ENCODE peak calls at places on chromosomes 16 and 17, in four cellular contexts. A is hepatocyte, C is mammary epithelial cell, B is fibroblast of lung. X is an unnamed sample. For H3K36me3, the result is how much of the 10 kb centered on the place peaks cover.

GRCh38 chr16:70563571-70563970 is 40.0 kb downstream of the SF3B3 start:
- DNase-seq in A (no peak), C (no peak), B (no peak), X (no peak)

GRCh38 chr17:65855245-65855644 is 293.8 kb upstream of the AXIN2 start:
- DNase-seq in C (peak), B (peak), A (peak), X (no peak)

GRCh38 chr16:17343028-17343427 is 127.7 kb downstream of the XYLT1 start:
- DNase-seq in B (no peak), C (no peak), A (no peak), X (no peak)

GRCh38 chr16:25126820-25127232 is 15.3 kb downstream of the LCMT1 start:
- DNase-seq in C (peak), B (peak), A (peak), X (peak)

GRCh38 chr17:21291862-21292261 is 7.4 kb downstream of the MAP2K3 start:
- DNase-seq in C (no peak), B (no peak), A (no peak), X (no peak)

GRCh38 chr16:49458656-49459445 is 85.2 kb downstream of the C16orf78 start:
- DNase-seq in A (no peak), C (no peak), B (no peak), X (no peak)

GRCh38 chr16:49473131-49473530 is 99.5 kb downstream of the C16orf78 start:
- DNase-seq in B (no peak), C (no peak), A (no peak), X (no peak)

GRCh38 chr17:55632893-55633292 is 89.8 kb downstream of the TMEM100 start:
- DNase-seq in C (peak), B (peak), A (no peak), X (no peak)

GRCh38 chr16:89822188-89823086 is 5.8 kb upstream of the SPIRE2 start:
- DNase-seq in B (no peak), A (peak), C (no peak), X (no peak)

GRCh38 chr17:48546187-48546923 is 1.4 kb upstream of the HOXB2 start:
- DNase-seq in C (peak), A (no peak), B (no peak), X (no peak)

GRCh38 chr16:52068447-52069074 is 478.4 kb downstream of the TOX3 start:
- DNase-seq in B (peak), A (peak), C (peak), X (no peak)

GRCh38 chr17:3415610-3416009 is 4.4 kb downstream of the OR3A3 start:
- DNase-seq in B (no peak), A (no peak), C (no peak), X (no peak)

GRCh38 chr17:76726766-76727718 is at the start of gene METTL23:
- DNase-seq in A (peak), B (peak), C (peak), X (peak)

GRCh38 chr16:58127033-58127556 is 2.1 kb downstream of the CFAP20 start:
- DNase-seq in A (no peak), B (peak), C (peak), X (peak)

GRCh38 chr16:2686912-2687507 is 4.7 kb downstream of the KCTD5 start:
- DNase-seq in A (no peak), B (no peak), C (no peak), X (peak)

GRCh38 chr17:66255112-66255511 is 25.9 kb upstream of the APOH start:
- DNase-seq in B (peak), C (peak), A (peak), X (peak)

GRCh38 chr16:81478876-81479496 is 34.4 kb downstream of the CMIP start:
- DNase-seq in B (no peak), C (no peak), A (no peak), X (peak)

GRCh38 chr17:64343833-64344637 is 46.6 kb downstream of the PECAM1 start:
- DNase-seq in A (peak), B (peak), C (peak), X (no peak)

GRCh38 chr17:8698142-8699050 is 46.2 kb downstream of the CCDC42 start:
- DNase-seq in C (no peak), B (peak), A (peak), X (no peak)

GRCh38 chr17:83064732-83065659 is 14.4 kb upstream of the METRNL start:
- DNase-seq in C (no peak), B (no peak), A (no peak), X (no peak)

GRCh38 chr17:81387235-81388060 is 7.8 kb upstream of the BAHCC1 start:
- DNase-seq in B (peak), A (peak), C (no peak), X (no peak)

GRCh38 chr17:79052131-79052530 is 22.5 kb upstream of the ENGASE start:
- DNase-seq in A (no peak), C (no peak), B (no peak), X (no peak)

GRCh38 chr17:76687278-76688164 is 23.2 kb downstream of the MXRA7 start:
- DNase-seq in C (no peak), B (no peak), A (no peak), X (no peak)

GRCh38 chr16:4317471-4318170 is 1.8 kb downstream of the GLIS2 start:
- DNase-seq in C (peak), B (peak), A (peak), X (no peak)

GRCh38 chr16:9906218-9906617 is 276.0 kb downstream of the GRIN2A start:
- DNase-seq in A (no peak), B (no peak), C (no peak), X (no peak)

GRCh38 chr17:8785547-8786412 is 13.4 kb downstream of the MFSD6L start:
- DNase-seq in A (peak), B (peak), C (peak), X (peak)

GRCh38 chr17:58304735-58305486 is 23.7 kb downstream of the TSPOAP1 start:
- DNase-seq in B (no peak), C (no peak), A (no peak), X (no peak)

GRCh38 chr16:56234737-56235136 is 43.4 kb downstream of the GNAO1 start:
- DNase-seq in C (no peak), B (no peak), A (no peak), X (no peak)

GRCh38 chr17:41650794-41651624 is 26.6 kb upstream of the KRT17 start:
- DNase-seq in C (peak), B (no peak), A (no peak), X (no peak)

GRCh38 chr17:47698749-47699535 is 5.0 kb downstream of the TBKBP1 start:
- DNase-seq in A (peak), C (peak), B (no peak), X (peak)

GRCh38 chr17:50944054-50944901 is 78.1 kb upstream of the TOB1 start:
- DNase-seq in C (no peak), B (peak), A (peak), X (peak)

GRCh38 chr16:50021509-50021908 is 3.5 kb upstream of the CNEP1R1 start:
- DNase-seq in A (peak), B (no peak), C (peak), X (peak)

GRCh38 chr17:45854209-45854608 is 9.5 kb downstream of the SPPL2C start:
- DNase-seq in A (no peak), B (no peak), C (no peak), X (no peak)

GRCh38 chr16:79334127-79334526 is 266.4 kb downstream of the MAF start:
- DNase-seq in A (no peak), C (no peak), B (no peak), X (peak)

GRCh38 chr17:82938486-82939212 is 98.8 kb upstream of the ZNF750 start:
- DNase-seq in B (no peak), A (no peak), C (no peak), X (no peak)

GRCh38 chr17:29682987-29683386 is 60.3 kb upstream of the CORO6 start:
- DNase-seq in B (no peak), C (no peak), A (no peak), X (no peak)
- H3K36me3 ChIP-seq in B (under half), C (under half), A (under half), X (under half)

DNA sequence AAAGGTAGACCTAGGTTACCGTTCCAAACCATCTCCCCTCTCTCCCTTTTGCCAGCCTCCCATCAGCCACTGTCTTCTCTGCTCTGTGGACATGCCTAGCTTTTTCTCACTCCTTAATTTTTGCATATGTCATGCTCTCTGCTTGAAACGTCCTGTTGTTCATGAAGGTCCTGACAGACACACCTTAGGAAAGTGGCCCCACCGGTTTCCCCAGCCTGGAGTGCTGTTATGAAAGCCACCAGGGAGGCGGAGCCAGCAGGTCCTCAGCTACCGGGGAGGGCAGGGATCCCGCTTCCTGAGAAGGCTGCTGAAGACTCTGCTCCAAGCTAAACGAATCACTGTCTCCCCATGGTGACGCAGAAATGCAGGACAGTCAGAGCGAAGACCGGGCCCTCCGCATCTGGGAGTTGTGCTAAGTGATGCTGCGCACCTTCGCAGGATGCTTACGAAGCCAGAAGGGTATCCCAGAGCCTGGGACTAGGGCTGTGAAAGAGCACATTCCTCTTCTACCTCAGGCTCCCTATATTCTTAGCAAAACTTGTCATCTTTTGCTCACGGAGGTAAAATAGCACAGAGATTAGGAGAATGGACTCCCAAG is 2.3 kb upstream of the SLC16A11 start:
- DNase-seq in B (no peak), C (peak), A (peak), X (no peak)
- TF ChIP-seq CTCF in B (no peak), C (no peak), A (no peak), X (no peak)

GRCh38 chr17:75457047-75457654 is 716 bp downstream of the TMEM94 start:
- DNase-seq in C (peak), B (peak), A (peak), X (peak)
- H2AFZ ChIP-seq in C (peak), B (peak), A (peak), X (peak)

GRCh38 chr17:13590441-13590840 is 11.3 kb downstream of the HS3ST3A1 start:
- DNase-seq in A (no peak), B (no peak), C (no peak), X (no peak)

GRCh38 chr17:13589658-13590057 is 12.1 kb downstream of the HS3ST3A1 start:
- DNase-seq in C (no peak), A (no peak), B (no peak), X (peak)

GRCh38 chr17:13583996-13584700 is 17.6 kb downstream of the HS3ST3A1 start:
- DNase-seq in B (no peak), C (no peak), A (no peak), X (no peak)

GRCh38 chr17:13584701-13585080 is 17.0 kb downstream of the HS3ST3A1 start:
- DNase-seq in B (peak), A (no peak), C (peak), X (no peak)

DNA sequence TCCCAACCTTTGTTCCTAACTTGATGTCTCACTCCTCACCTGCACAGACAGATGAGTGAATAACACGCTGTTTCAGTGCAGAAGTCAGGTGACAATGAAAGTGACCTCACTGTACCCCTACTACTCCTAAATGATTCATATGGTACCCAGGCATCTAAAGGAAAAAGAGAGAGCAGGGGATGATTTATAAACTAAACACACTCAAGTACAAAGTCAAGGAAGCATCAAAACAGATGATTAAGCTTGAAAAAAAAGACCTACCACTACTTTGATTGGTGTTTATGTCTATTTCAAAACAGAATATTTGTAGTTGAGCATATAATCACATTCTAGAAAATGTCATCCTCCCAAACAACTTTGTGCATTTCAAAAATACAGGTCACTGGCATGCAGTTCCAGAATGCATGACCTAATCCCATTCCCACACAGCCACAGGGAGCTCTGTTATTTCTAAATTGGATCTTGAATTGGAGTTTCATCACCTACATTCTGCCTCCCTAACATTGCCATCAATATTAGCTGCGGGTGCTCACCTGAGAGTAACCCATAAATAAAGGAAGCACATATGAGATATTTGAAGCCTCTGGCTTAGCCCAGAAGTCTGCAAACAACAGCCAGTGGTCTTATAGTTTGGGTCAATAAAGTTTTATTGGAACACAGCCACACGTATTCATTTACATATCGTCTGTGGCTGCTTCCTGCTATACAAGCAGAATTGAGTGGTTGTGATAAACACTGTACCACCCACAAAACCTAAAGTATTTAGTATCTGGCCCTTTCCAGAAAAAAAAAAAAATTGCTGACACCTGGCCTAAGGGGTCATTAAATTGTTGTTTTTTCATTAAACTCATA is 14.0 kb downstream of the HS3ST3A1 start:
- DNase-seq in A (no peak), C (no peak), B (peak), X (no peak)
- H3K36me3 ChIP-seq in A (under half), C (under half), B (under half), X (under half)

GRCh38 chr17:36752096-36752888 is 150.9 kb downstream of the MRM1 start:
- DNase-seq in B (no peak), A (no peak), C (no peak), X (no peak)

GRCh38 chr17:36760425-36760824 is 159.0 kb downstream of the MRM1 start:
- DNase-seq in A (no peak), B (no peak), C (no peak), X (no peak)

GRCh38 chr17:36750316-36750885 is 149.0 kb downstream of the MRM1 start:
- DNase-seq in C (no peak), A (no peak), B (no peak), X (no peak)

GRCh38 chr17:36756695-36757094 is 155.3 kb downstream of the MRM1 start:
- DNase-seq in A (no peak), C (no peak), B (no peak), X (no peak)

GRCh38 chr17:36755586-36755985 is 154.2 kb downstream of the MRM1 start:
- DNase-seq in A (peak), B (no peak), C (peak), X (peak)
- TF ChIP-seq CTCF in A (peak), B (peak), C (peak), X (peak)

GRCh38 chr17:71392715-71393567 is 727.9 kb upstream of the SOX9 start:
- DNase-seq in B (peak), C (peak), A (no peak), X (no peak)
- H2AFZ ChIP-seq in B (no peak), C (no peak), A (no peak), X (no peak)

GRCh38 chr17:75061618-75062017 is 14.6 kb downstream of the KCTD2 start:
- DNase-seq in A (no peak), B (no peak), C (no peak), X (no peak)
- H3K36me3 ChIP-seq in A (under half), B (under half), C (under half), X (half or more)

GRCh38 chr17:20091161-20092029 is 82.2 kb downstream of the SPECC1 start:
- DNase-seq in A (no peak), B (peak), C (no peak), X (no peak)
- TF ChIP-seq CTCF in A (no peak), B (no peak), C (no peak), X (no peak)

GRCh38 chr17:53032861-53033271 is 789.9 kb upstream of the KIF2B start:
- DNase-seq in C (peak), A (peak), B (peak), X (peak)

GRCh38 chr17:53033297-53033696 is 789.4 kb upstream of the KIF2B start:
- DNase-seq in C (no peak), A (no peak), B (no peak), X (no peak)
- H2AFZ ChIP-seq in C (no peak), A (no peak), B (no peak), X (no peak)